ENCODE peak calls at places on chromosomes 16 and 17, in six cellular contexts. R is CD4-positive, alpha-beta T cell; Q is amygdala; S is Daoy; V is AG04450; H is upper lobe of right lung. F is an unnamed sample.

GRCh38 chr17:61699694-61700093 is 108.7 kb upstream of the NACA2 start:
- DNase-seq in S (no peak), H (no peak), V (no peak), R (no peak), Q (no peak), F (no peak)

GRCh38 chr17:82531431-82531881 is 11.9 kb downstream of the FOXK2 start:
- DNase-seq in V (peak; percentile 48), S (peak; percentile 76), H (no peak), Q (no peak), R (no peak), F (no peak)

GRCh38 chr16:89373355-89374110 is 116.8 kb downstream of the ANKRD11 start:
- DNase-seq in S (no peak), Q (peak; percentile 47), H (no peak), V (no peak), R (no peak), F (no peak)

GRCh38 chr17:9672691-9673090 is 27.4 kb downstream of the USP43 start:
- DNase-seq in Q (no peak), V (no peak), S (no peak), R (no peak), H (no peak), F (no peak)

GRCh38 chr16:17434006-17434405 is 36.8 kb downstream of the XYLT1 start:
- DNase-seq in V (no peak), H (no peak), R (no peak), S (no peak), Q (no peak), F (no peak)

GRCh38 chr17:58487589-58488427 is at the start of gene HSF5:
- DNase-seq in S (no peak), H (peak; percentile 75), V (no peak), R (peak; percentile 72), Q (no peak), F (peak; percentile 65)

GRCh38 chr16:12170103-12171025 is 193.8 kb downstream of the SNX29 start:
- DNase-seq in H (no peak), V (peak; percentile 32), R (no peak), Q (no peak), S (peak; percentile 10), F (no peak)

GRCh38 chr17:79931517-79932309 is 92.5 kb upstream of the CBX4 start:
- DNase-seq in H (no peak), R (no peak), V (no peak), S (peak; percentile 39), Q (no peak), F (no peak)

GRCh38 chr16:81956213-81956948 is 54.9 kb downstream of the SDR42E1 start:
- DNase-seq in V (no peak), Q (no peak), H (peak; percentile 68), R (no peak), S (no peak), F (no peak)

GRCh38 chr17:78324391-78325075 is 35.3 kb downstream of the SOCS3 start:
- DNase-seq in H (no peak), Q (peak; percentile 56), R (no peak), S (peak; percentile 74), V (peak; percentile 69), F (no peak)

GRCh38 chr17:2580641-2581040 is 12.8 kb upstream of the PAFAH1B1 start:
- DNase-seq in Q (peak; percentile 44), H (no peak), R (no peak), V (no peak), S (no peak), F (no peak)

GRCh38 chr16:51624083-51624775 is 473.2 kb upstream of the SALL1 start:
- DNase-seq in V (no peak), R (no peak), S (no peak), H (no peak), Q (no peak), F (no peak)

GRCh38 chr16:5938607-5939006 is 841.0 kb upstream of the EEF2KMT start:
- DNase-seq in V (no peak), R (no peak), S (no peak), Q (no peak), H (no peak), F (no peak)

GRCh38 chr16:49464877-49465504 is 91.4 kb downstream of the C16orf78 start:
- DNase-seq in R (no peak), V (no peak), H (no peak), Q (no peak), S (no peak), F (no peak)